ENCODE peak calls at places on chromosomes 11 and 22, in five cellular contexts. B, A, P, C and D are unnamed samples.

GRCh38 chr22:34992672-34993071 is 73.3 kb upstream of the ISX start:
- DNase-seq in B (no peak), A (no peak), C (no peak), P (no peak), D (no peak)

GRCh38 chr11:120539681-120540369 is 28.3 kb downstream of the GRIK4 start:
- DNase-seq in P (no peak), A (no peak), C (no peak), B (no peak), D (no peak)

GRCh38 chr11:69649576-69649900 is 8.6 kb downstream of the CCND1 start:
- DNase-seq in B (no peak), C (no peak), P (no peak), A (no peak), D (no peak)

GRCh38 chr11:112012877-112013276 is 12.3 kb upstream of the DLAT start:
- DNase-seq in A (peak), C (no peak), B (peak), P (no peak), D (no peak)

GRCh38 chr11:2387266-2387982 is 10.3 kb downstream of the CD81 start:
- DNase-seq in B (peak), P (no peak), A (no peak), C (peak), D (no peak)

GRCh38 chr11:111148116-111148515 is 97.4 kb upstream of the POU2AF2 start:
- DNase-seq in P (no peak), A (no peak), B (peak), C (no peak), D (no peak)

GRCh38 chr22:49033616-49034015 is 794.1 kb downstream of the BRD1 start:
- DNase-seq in A (no peak), P (no peak), C (no peak), B (no peak), D (no peak)

GRCh38 chr22:31046591-31047226 is 34.4 kb upstream of the SMTN start:
- DNase-seq in C (peak), A (no peak), P (no peak), B (peak), D (no peak)

GRCh38 chr22:30459206-30460052 is 12.4 kb downstream of the SEC14L3 start:
- DNase-seq in P (no peak), C (no peak), A (no peak), B (peak), D (peak)

GRCh38 chr11:65208785-65209710 is 27.3 kb downstream of the CAPN1 start:
- DNase-seq in P (no peak), C (no peak), B (no peak), A (no peak), D (no peak)

GRCh38 chr22:39583066-39583667 is 12.6 kb downstream of the CACNA1I start:
- DNase-seq in C (no peak), P (no peak), A (no peak), B (no peak), D (no peak)

GRCh38 chr11:132604446-132604845 is 927.9 kb downstream of the OPCML start:
- DNase-seq in C (no peak), A (peak), B (peak), P (no peak), D (no peak)

GRCh38 chr11:30016588-30017363 is at the start of gene KCNA4:
- DNase-seq in B (peak), C (no peak), P (no peak), A (no peak), D (no peak)

GRCh38 chr22:19576460-19577421 is 52.5 kb upstream of the CLDN5 start:
- DNase-seq in P (no peak), B (peak), A (peak), C (no peak), D (peak)

GRCh38 chr11:127074151-127074761 is 73.7 kb upstream of the KIRREL3 start:
- DNase-seq in C (no peak), B (peak), A (peak), P (peak), D (peak)

GRCh38 chr11:17010851-17011420 is 3.3 kb downstream of the PLEKHA7 start:
- DNase-seq in B (no peak), P (no peak), A (no peak), C (no peak), D (no peak)

GRCh38 chr11:98568011-98568410 is 452.7 kb upstream of the CNTN5 start:
- DNase-seq in P (no peak), C (no peak), B (peak), A (peak), D (no peak)

GRCh38 chr11:11988099-11988651 is 20.3 kb downstream of the DKK3 start:
- DNase-seq in A (peak), C (no peak), B (peak), P (peak), D (no peak)

GRCh38 chr11:129257512-129257911 is 65.4 kb upstream of the ARHGAP32 start:
- DNase-seq in A (no peak), B (no peak), C (no peak), P (no peak), D (no peak)

GRCh38 chr22:45645526-45646414 is 25.9 kb upstream of the ATXN10 start:
- DNase-seq in C (peak), P (no peak), A (peak), B (peak), D (peak)

GRCh38 chr11:105144887-105145286 is 5.3 kb upstream of the CARD18 start:
- DNase-seq in P (peak), B (peak), C (no peak), A (no peak), D (no peak)

GRCh38 chr11:63915961-63916836 is 765 bp downstream of the RCOR2 start:
- DNase-seq in B (peak), C (peak), A (no peak), P (no peak), D (peak)

GRCh38 chr11:3010004-3010403 is 17.9 kb upstream of the NAP1L4 start:
- DNase-seq in B (no peak), C (no peak), A (no peak), P (no peak), D (no peak)

GRCh38 chr22:19822301-19823117 is 32.2 kb downstream of the GNB1L start:
- DNase-seq in C (peak), A (no peak), B (no peak), P (no peak), D (no peak)

GRCh38 chr11:7484645-7485044 is 661 bp upstream of the OLFML1 start:
- DNase-seq in C (no peak), A (no peak), P (no peak), B (no peak), D (no peak)

GRCh38 chr11:46385169-46386004 is 3.9 kb downstream of the MDK start:
- DNase-seq in B (no peak), P (no peak), A (no peak), C (no peak), D (no peak)

GRCh38 chr11:95282337-95282751 is 51.3 kb upstream of the SESN3 start:
- DNase-seq in B (peak), C (no peak), P (no peak), A (no peak), D (no peak)

GRCh38 chr11:477042-477715 is 27.1 kb downstream of the PTDSS2 start:
- DNase-seq in P (no peak), B (no peak), C (no peak), A (no peak), D (no peak)

GRCh38 chr11:65417702-65418430 is 4.7 kb upstream of the NEAT1 start:
- DNase-seq in A (no peak), C (peak), P (no peak), B (peak), D (no peak)

GRCh38 chr11:61834278-61835004 is 6.3 kb downstream of the FADS2 start:
- DNase-seq in C (peak), A (peak), B (peak), P (no peak), D (peak)

GRCh38 chr22:20843501-20843900 is 15.1 kb downstream of the PI4KA start:
- DNase-seq in B (no peak), P (no peak), A (no peak), C (no peak), D (no peak)

GRCh38 chr11:2222479-2222878 is 47.9 kb downstream of the ASCL2 start:
- DNase-seq in C (no peak), A (no peak), P (no peak), B (no peak), D (no peak)

GRCh38 chr11:120186799-120187591 is 23.8 kb upstream of the OAF start:
- DNase-seq in P (no peak), C (no peak), A (no peak), B (no peak), D (peak)

GRCh38 chr11:60989108-60989650 is 17.7 kb downstream of the CD6 start:
- DNase-seq in A (no peak), P (no peak), C (no peak), B (no peak), D (no peak)

GRCh38 chr11:2071748-2072385 is 67.3 kb downstream of the IGF2 start:
- DNase-seq in A (no peak), P (no peak), C (no peak), B (peak), D (no peak)

GRCh38 chr11:57597461-57597892 is at the start of gene SERPING1:
- DNase-seq in B (peak), C (peak), A (no peak), P (no peak), D (no peak)

GRCh38 chr11:33128739-33129138 is 32.5 kb downstream of the CSTF3 start:
- DNase-seq in C (no peak), A (no peak), P (no peak), B (no peak), D (no peak)

GRCh38 chr11:67260406-67260805 is 5.9 kb upstream of the GRK2 start:
- DNase-seq in C (no peak), B (no peak), P (no peak), A (no peak), D (no peak)

GRCh38 chr11:67264260-67264659 is 2.0 kb upstream of the GRK2 start:
- DNase-seq in B (no peak), P (no peak), A (no peak), C (no peak), D (no peak)

GRCh38 chr11:67261942-67262681 is 4.2 kb upstream of the GRK2 start:
- DNase-seq in A (no peak), B (no peak), C (peak), P (no peak), D (no peak)

GRCh38 chr11:67262731-67263675 is 3.3 kb upstream of the GRK2 start:
- DNase-seq in C (peak), B (peak), P (no peak), A (peak), D (peak)

GRCh38 chr11:67261635-67261941 is 4.7 kb upstream of the GRK2 start:
- DNase-seq in A (no peak), B (no peak), P (no peak), C (no peak), D (no peak)
- TF ChIP-seq CTCF in A (peak), B (peak), P (peak), C (no peak), D (no peak)

DNA sequence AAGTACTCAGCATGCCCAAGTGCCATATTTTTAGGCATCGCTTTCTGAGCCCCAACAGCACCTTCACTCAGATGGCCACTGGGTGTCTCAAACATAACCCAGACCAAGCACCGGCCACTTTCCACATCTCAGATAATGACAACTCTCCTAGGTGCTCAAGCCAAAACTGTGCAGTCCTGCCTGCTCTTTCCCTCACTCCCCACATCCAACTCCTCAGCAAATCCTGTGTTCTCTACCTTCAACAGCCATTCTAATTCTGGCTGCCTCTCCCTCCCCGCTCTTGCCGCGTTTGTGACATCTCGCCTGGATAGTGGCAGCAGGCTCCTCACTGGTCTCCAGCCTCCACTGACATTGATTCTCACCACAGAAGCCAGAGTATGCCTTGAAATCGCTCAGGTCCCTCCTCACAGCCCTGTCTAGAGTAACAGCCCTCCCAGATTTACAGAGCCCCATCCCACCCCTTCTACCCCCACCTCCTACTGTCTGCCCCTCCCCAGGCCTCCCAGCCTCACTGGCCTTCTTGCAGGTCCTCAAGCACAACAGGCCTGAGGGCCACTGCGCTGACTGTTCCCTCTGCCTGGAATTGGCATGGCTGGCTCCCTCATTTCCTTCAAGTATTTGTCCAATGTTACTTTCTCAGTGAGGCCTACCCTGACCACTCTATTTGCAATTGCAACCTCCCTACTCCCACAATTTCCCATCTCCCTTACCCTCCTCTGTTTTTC is 1.3 kb upstream of the PHETA2 start:
- DNase-seq in C (no peak), A (no peak), B (no peak), P (no peak), D (no peak)
- TF ChIP-seq CTCF in C (no peak), A (peak), B (no peak), P (no peak), D (no peak)

DNA sequence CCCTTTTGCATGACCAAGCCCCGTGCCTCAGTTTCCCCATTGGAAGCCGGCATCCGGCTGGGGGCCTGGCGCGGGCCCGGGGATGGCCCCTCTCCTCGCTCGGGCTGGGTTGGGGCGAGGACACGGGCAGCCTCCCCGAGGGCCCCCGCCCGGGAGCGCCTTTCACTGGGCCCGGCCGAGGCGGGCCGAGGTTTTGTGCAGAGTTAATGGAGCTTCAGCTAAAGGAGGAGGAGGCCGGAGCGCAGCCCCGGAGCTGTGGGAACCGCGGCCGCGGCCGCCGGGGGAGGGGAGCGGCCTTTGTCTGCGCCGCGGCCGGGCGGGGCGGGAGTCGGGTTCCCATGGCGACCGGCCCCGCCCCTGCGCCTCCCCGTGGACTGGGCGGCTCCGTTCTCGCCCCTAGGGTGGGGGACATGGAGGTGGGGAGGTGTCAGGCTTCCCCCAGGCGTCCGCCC is 1.4 kb upstream of the MAPK11 start:
- DNase-seq in B (peak), P (no peak), A (no peak), C (peak), D (peak)
- TF ChIP-seq CTCF in B (no peak), P (peak), A (peak), C (no peak), D (peak)

GRCh38 chr11:44621140-44621681 is 55.7 kb downstream of the CD82 start:
- DNase-seq in C (peak), P (no peak), B (peak), A (peak), D (peak)
- TF ChIP-seq CTCF in C (peak), P (peak), B (peak), A (peak), D (peak)

GRCh38 chr22:22887621-22888503 is at the start of gene IGLL5:
- DNase-seq in A (no peak), C (no peak), B (no peak), P (no peak), D (peak)

GRCh38 chr22:22892096-22893052 is 4.8 kb downstream of the IGLL5 start:
- DNase-seq in A (no peak), P (no peak), B (no peak), C (no peak), D (no peak)

GRCh38 chr22:22888509-22889353 is 1.1 kb downstream of the IGLL5 start:
- DNase-seq in A (no peak), B (no peak), P (no peak), C (no peak), D (peak)

GRCh38 chr22:22891139-22891621 is 3.6 kb downstream of the IGLL5 start:
- DNase-seq in C (no peak), A (no peak), P (no peak), B (no peak), D (no peak)

GRCh38 chr22:22890085-22890484 is 2.5 kb downstream of the IGLL5 start:
- DNase-seq in A (no peak), B (no peak), C (no peak), P (no peak), D (no peak)
- TF ChIP-seq CTCF in A (no peak), B (no peak), C (no peak), P (no peak), D (no peak)

GRCh38 chr11:78149646-78150045 is 10.2 kb upstream of the ALG8 start:
- DNase-seq in B (peak), P (no peak), C (no peak), A (peak), D (no peak)
- TF ChIP-seq CTCF in B (peak), P (peak), C (peak), A (peak), D (no peak)

DNA sequence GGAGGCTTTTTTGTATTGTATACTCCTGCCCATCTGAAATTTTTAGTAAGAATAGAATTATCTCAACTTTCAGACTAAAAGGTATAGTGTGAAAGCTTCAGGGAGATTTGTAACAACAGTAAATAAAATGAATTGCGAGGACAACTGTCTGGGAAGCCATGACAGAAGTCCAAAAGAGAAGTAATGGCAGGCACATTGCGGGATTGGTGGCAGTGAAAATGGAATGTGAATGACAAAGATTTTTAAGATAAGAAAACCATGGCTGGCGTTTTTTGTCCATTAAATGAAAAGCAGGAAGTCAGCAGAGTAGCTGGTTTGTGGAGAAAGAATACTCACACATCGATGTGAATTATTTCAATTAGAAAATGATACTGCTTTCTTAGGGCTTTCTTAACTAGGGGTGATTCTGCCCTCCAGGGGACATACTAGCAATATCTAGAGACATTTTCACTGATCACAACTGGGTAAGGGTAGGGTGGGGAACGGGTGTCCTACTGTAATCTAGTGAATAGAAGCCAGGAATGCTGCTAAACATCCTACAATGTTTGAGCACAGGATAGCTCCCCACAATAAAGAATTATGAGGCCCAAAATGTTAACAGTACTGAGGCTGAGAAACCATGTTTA is 1.6 kb downstream of the NPAT start:
- DNase-seq in A (no peak), B (peak), C (no peak), P (no peak), D (no peak)
- TF ChIP-seq CTCF in A (no peak), B (no peak), C (no peak), P (no peak), D (peak)

GRCh38 chr11:19577849-19578619 is 134.6 kb upstream of the NAV2 start:
- DNase-seq in B (peak), A (peak), C (peak), P (peak), D (no peak)
- TF ChIP-seq CTCF in B (no peak), A (no peak), C (no peak), P (peak), D (no peak)